ENCODE peak calls at places on chromosomes 16 and 17, in nine cellular contexts. One of them, this sample, is unnamed.

GRCh38 chr17:6108382-6108781 is 38.2 kb downstream of the WSCD1 start:
- DNase-seq in KG1: no peak
- DNase-seq in T-cell: no peak
- DNase-seq in RWPE1: no peak
- DNase-seq in activated CD4-positive, alpha-beta T cell treated with anti-CD3 and anti-CD28 coated beads for 4 hours: no peak
- DNase-seq in effector CD4-positive, alpha-beta T cell: no peak
- DNase-seq in B cell: no peak
- DNase-seq in psoas muscle: no peak
- DNase-seq in stimulated activated CD4-positive, alpha-beta T cell treated with anti-CD3 and anti-CD28 coated beads, Interleukin-4, amount 100 ng/mL, for 24 hours: no peak
- DNase-seq in this sample: no peak

GRCh38 chr16:17396762-17397498 is 73.8 kb downstream of the XYLT1 start:
- DNase-seq in KG1: no peak
- DNase-seq in T-cell: no peak
- DNase-seq in RWPE1: no peak
- DNase-seq in activated CD4-positive, alpha-beta T cell treated with anti-CD3 and anti-CD28 coated beads for 4 hours: peak
- DNase-seq in effector CD4-positive, alpha-beta T cell: peak
- DNase-seq in B cell: no peak
- DNase-seq in psoas muscle: no peak
- DNase-seq in stimulated activated CD4-positive, alpha-beta T cell treated with anti-CD3 and anti-CD28 coated beads, Interleukin-4, amount 100 ng/mL, for 24 hours: peak
- DNase-seq in this sample: peak

GRCh38 chr17:21005803-21006202 is 37.0 kb downstream of the USP22 start:
- DNase-seq in KG1: no peak
- DNase-seq in T-cell: no peak
- DNase-seq in RWPE1: no peak
- DNase-seq in activated CD4-positive, alpha-beta T cell treated with anti-CD3 and anti-CD28 coated beads for 4 hours: no peak
- DNase-seq in effector CD4-positive, alpha-beta T cell: no peak
- DNase-seq in B cell: no peak
- DNase-seq in psoas muscle: peak
- DNase-seq in stimulated activated CD4-positive, alpha-beta T cell treated with anti-CD3 and anti-CD28 coated beads, Interleukin-4, amount 100 ng/mL, for 24 hours: no peak
- DNase-seq in this sample: no peak

GRCh38 chr17:50556803-50557202 is 3.7 kb upstream of the CACNA1G start:
- DNase-seq in KG1: no peak
- DNase-seq in T-cell: no peak
- DNase-seq in RWPE1: no peak
- DNase-seq in activated CD4-positive, alpha-beta T cell treated with anti-CD3 and anti-CD28 coated beads for 4 hours: no peak
- DNase-seq in effector CD4-positive, alpha-beta T cell: no peak
- DNase-seq in B cell: no peak
- DNase-seq in psoas muscle: no peak
- DNase-seq in stimulated activated CD4-positive, alpha-beta T cell treated with anti-CD3 and anti-CD28 coated beads, Interleukin-4, amount 100 ng/mL, for 24 hours: no peak
- DNase-seq in this sample: no peak

GRCh38 chr17:38911081-38911730 is 14.2 kb upstream of the LASP1NB start:
- DNase-seq in KG1: no peak
- DNase-seq in T-cell: no peak
- DNase-seq in RWPE1: no peak
- DNase-seq in activated CD4-positive, alpha-beta T cell treated with anti-CD3 and anti-CD28 coated beads for 4 hours: no peak
- DNase-seq in effector CD4-positive, alpha-beta T cell: no peak
- DNase-seq in B cell: no peak
- DNase-seq in psoas muscle: peak
- DNase-seq in stimulated activated CD4-positive, alpha-beta T cell treated with anti-CD3 and anti-CD28 coated beads, Interleukin-4, amount 100 ng/mL, for 24 hours: no peak
- DNase-seq in this sample: no peak

GRCh38 chr17:65509032-65509431 is 52.4 kb downstream of the AXIN2 start:
- DNase-seq in KG1: no peak
- DNase-seq in T-cell: no peak
- DNase-seq in RWPE1: no peak
- DNase-seq in activated CD4-positive, alpha-beta T cell treated with anti-CD3 and anti-CD28 coated beads for 4 hours: no peak
- DNase-seq in effector CD4-positive, alpha-beta T cell: no peak
- DNase-seq in B cell: no peak
- DNase-seq in psoas muscle: no peak
- DNase-seq in stimulated activated CD4-positive, alpha-beta T cell treated with anti-CD3 and anti-CD28 coated beads, Interleukin-4, amount 100 ng/mL, for 24 hours: no peak
- DNase-seq in this sample: no peak

GRCh38 chr17:81419886-81420768 is 24.9 kb downstream of the BAHCC1 start:
- DNase-seq in KG1: no peak
- DNase-seq in T-cell: no peak
- DNase-seq in RWPE1: no peak
- DNase-seq in activated CD4-positive, alpha-beta T cell treated with anti-CD3 and anti-CD28 coated beads for 4 hours: no peak
- DNase-seq in effector CD4-positive, alpha-beta T cell: no peak
- DNase-seq in B cell: no peak
- DNase-seq in psoas muscle: no peak
- DNase-seq in stimulated activated CD4-positive, alpha-beta T cell treated with anti-CD3 and anti-CD28 coated beads, Interleukin-4, amount 100 ng/mL, for 24 hours: no peak
- DNase-seq in this sample: no peak

GRCh38 chr16:23423496-23424049 is 29.4 kb downstream of the COG7 start:
- DNase-seq in KG1: no peak
- DNase-seq in T-cell: no peak
- DNase-seq in RWPE1: peak
- DNase-seq in activated CD4-positive, alpha-beta T cell treated with anti-CD3 and anti-CD28 coated beads for 4 hours: no peak
- DNase-seq in effector CD4-positive, alpha-beta T cell: no peak
- DNase-seq in B cell: no peak
- DNase-seq in psoas muscle: peak
- DNase-seq in stimulated activated CD4-positive, alpha-beta T cell treated with anti-CD3 and anti-CD28 coated beads, Interleukin-4, amount 100 ng/mL, for 24 hours: no peak
- DNase-seq in this sample: no peak

GRCh38 chr17:7717756-7718350 is 309 bp downstream of the DNAH2 start:
- DNase-seq in KG1: no peak
- DNase-seq in T-cell: no peak
- DNase-seq in RWPE1: no peak
- DNase-seq in activated CD4-positive, alpha-beta T cell treated with anti-CD3 and anti-CD28 coated beads for 4 hours: peak
- DNase-seq in effector CD4-positive, alpha-beta T cell: no peak
- DNase-seq in B cell: no peak
- DNase-seq in psoas muscle: no peak
- DNase-seq in stimulated activated CD4-positive, alpha-beta T cell treated with anti-CD3 and anti-CD28 coated beads, Interleukin-4, amount 100 ng/mL, for 24 hours: no peak
- DNase-seq in this sample: no peak

GRCh38 chr17:50642722-50643656 is 8.3 kb downstream of the ABCC3 start:
- DNase-seq in KG1: no peak
- DNase-seq in T-cell: no peak
- DNase-seq in RWPE1: no peak
- DNase-seq in activated CD4-positive, alpha-beta T cell treated with anti-CD3 and anti-CD28 coated beads for 4 hours: no peak
- DNase-seq in effector CD4-positive, alpha-beta T cell: no peak
- DNase-seq in B cell: no peak
- DNase-seq in psoas muscle: no peak
- DNase-seq in stimulated activated CD4-positive, alpha-beta T cell treated with anti-CD3 and anti-CD28 coated beads, Interleukin-4, amount 100 ng/mL, for 24 hours: no peak
- DNase-seq in this sample: no peak

GRCh38 chr17:71726320-71726719 is 394.5 kb upstream of the SOX9 start:
- DNase-seq in KG1: no peak
- DNase-seq in T-cell: no peak
- DNase-seq in RWPE1: peak
- DNase-seq in activated CD4-positive, alpha-beta T cell treated with anti-CD3 and anti-CD28 coated beads for 4 hours: no peak
- DNase-seq in effector CD4-positive, alpha-beta T cell: no peak
- DNase-seq in B cell: no peak
- DNase-seq in psoas muscle: no peak
- DNase-seq in stimulated activated CD4-positive, alpha-beta T cell treated with anti-CD3 and anti-CD28 coated beads, Interleukin-4, amount 100 ng/mL, for 24 hours: no peak
- DNase-seq in this sample: no peak

GRCh38 chr16:84955427-84955826 is 55.9 kb downstream of the ZDHHC7 start:
- DNase-seq in KG1: no peak
- DNase-seq in T-cell: no peak
- DNase-seq in RWPE1: no peak
- DNase-seq in activated CD4-positive, alpha-beta T cell treated with anti-CD3 and anti-CD28 coated beads for 4 hours: no peak
- DNase-seq in effector CD4-positive, alpha-beta T cell: no peak
- DNase-seq in B cell: no peak
- DNase-seq in psoas muscle: no peak
- DNase-seq in stimulated activated CD4-positive, alpha-beta T cell treated with anti-CD3 and anti-CD28 coated beads, Interleukin-4, amount 100 ng/mL, for 24 hours: no peak
- DNase-seq in this sample: no peak

GRCh38 chr17:3641717-3642486 is 5.3 kb downstream of the CTNS start:
- DNase-seq in KG1: no peak
- DNase-seq in T-cell: no peak
- DNase-seq in RWPE1: no peak
- DNase-seq in activated CD4-positive, alpha-beta T cell treated with anti-CD3 and anti-CD28 coated beads for 4 hours: no peak
- DNase-seq in effector CD4-positive, alpha-beta T cell: no peak
- DNase-seq in B cell: no peak
- DNase-seq in psoas muscle: no peak
- DNase-seq in stimulated activated CD4-positive, alpha-beta T cell treated with anti-CD3 and anti-CD28 coated beads, Interleukin-4, amount 100 ng/mL, for 24 hours: no peak
- DNase-seq in this sample: no peak

GRCh38 chr17:37117743-37118142 is 169.0 kb downstream of the AATF start:
- DNase-seq in KG1: no peak
- DNase-seq in T-cell: no peak
- DNase-seq in RWPE1: no peak
- DNase-seq in activated CD4-positive, alpha-beta T cell treated with anti-CD3 and anti-CD28 coated beads for 4 hours: no peak
- DNase-seq in effector CD4-positive, alpha-beta T cell: no peak
- DNase-seq in B cell: no peak
- DNase-seq in psoas muscle: no peak
- DNase-seq in stimulated activated CD4-positive, alpha-beta T cell treated with anti-CD3 and anti-CD28 coated beads, Interleukin-4, amount 100 ng/mL, for 24 hours: no peak
- DNase-seq in this sample: no peak

GRCh38 chr17:59332890-59333377 is 1.5 kb downstream of the YPEL2 start:
- DNase-seq in KG1: no peak
- DNase-seq in T-cell: no peak
- DNase-seq in RWPE1: no peak
- DNase-seq in activated CD4-positive, alpha-beta T cell treated with anti-CD3 and anti-CD28 coated beads for 4 hours: no peak
- DNase-seq in effector CD4-positive, alpha-beta T cell: no peak
- DNase-seq in B cell: no peak
- DNase-seq in psoas muscle: peak
- DNase-seq in stimulated activated CD4-positive, alpha-beta T cell treated with anti-CD3 and anti-CD28 coated beads, Interleukin-4, amount 100 ng/mL, for 24 hours: no peak
- DNase-seq in this sample: no peak

GRCh38 chr17:1629647-1630310 is 1.1 kb upstream of the SLC43A2 start:
- DNase-seq in KG1: no peak
- DNase-seq in T-cell: peak
- DNase-seq in RWPE1: no peak
- DNase-seq in activated CD4-positive, alpha-beta T cell treated with anti-CD3 and anti-CD28 coated beads for 4 hours: peak
- DNase-seq in effector CD4-positive, alpha-beta T cell: peak
- DNase-seq in B cell: peak
- DNase-seq in psoas muscle: peak
- DNase-seq in stimulated activated CD4-positive, alpha-beta T cell treated with anti-CD3 and anti-CD28 coated beads, Interleukin-4, amount 100 ng/mL, for 24 hours: peak
- DNase-seq in this sample: peak

GRCh38 chr16:31420037-31420436 is 8.1 kb downstream of the COX6A2 start:
- DNase-seq in KG1: no peak
- DNase-seq in T-cell: no peak
- DNase-seq in RWPE1: no peak
- DNase-seq in activated CD4-positive, alpha-beta T cell treated with anti-CD3 and anti-CD28 coated beads for 4 hours: no peak
- DNase-seq in effector CD4-positive, alpha-beta T cell: no peak
- DNase-seq in B cell: no peak
- DNase-seq in psoas muscle: no peak
- DNase-seq in stimulated activated CD4-positive, alpha-beta T cell treated with anti-CD3 and anti-CD28 coated beads, Interleukin-4, amount 100 ng/mL, for 24 hours: no peak
- DNase-seq in this sample: no peak

GRCh38 chr16:73068546-73069401 is 20.8 kb upstream of the ZFHX3 start:
- DNase-seq in KG1: no peak
- DNase-seq in T-cell: no peak
- DNase-seq in RWPE1: no peak
- DNase-seq in activated CD4-positive, alpha-beta T cell treated with anti-CD3 and anti-CD28 coated beads for 4 hours: no peak
- DNase-seq in effector CD4-positive, alpha-beta T cell: no peak
- DNase-seq in B cell: no peak
- DNase-seq in psoas muscle: peak
- DNase-seq in stimulated activated CD4-positive, alpha-beta T cell treated with anti-CD3 and anti-CD28 coated beads, Interleukin-4, amount 100 ng/mL, for 24 hours: no peak
- DNase-seq in this sample: no peak

GRCh38 chr16:52435573-52435972 is 111.4 kb downstream of the TOX3 start:
- DNase-seq in KG1: no peak
- DNase-seq in T-cell: no peak
- DNase-seq in RWPE1: no peak
- DNase-seq in activated CD4-positive, alpha-beta T cell treated with anti-CD3 and anti-CD28 coated beads for 4 hours: no peak
- DNase-seq in effector CD4-positive, alpha-beta T cell: no peak
- DNase-seq in B cell: no peak
- DNase-seq in psoas muscle: no peak
- DNase-seq in stimulated activated CD4-positive, alpha-beta T cell treated with anti-CD3 and anti-CD28 coated beads, Interleukin-4, amount 100 ng/mL, for 24 hours: no peak
- DNase-seq in this sample: no peak

GRCh38 chr16:58738672-58739296 is 4.7 kb upstream of the GOT2 start:
- DNase-seq in KG1: no peak
- DNase-seq in T-cell: no peak
- DNase-seq in RWPE1: no peak
- DNase-seq in activated CD4-positive, alpha-beta T cell treated with anti-CD3 and anti-CD28 coated beads for 4 hours: no peak
- DNase-seq in effector CD4-positive, alpha-beta T cell: no peak
- DNase-seq in B cell: no peak
- DNase-seq in psoas muscle: no peak
- DNase-seq in stimulated activated CD4-positive, alpha-beta T cell treated with anti-CD3 and anti-CD28 coated beads, Interleukin-4, amount 100 ng/mL, for 24 hours: no peak
- DNase-seq in this sample: no peak

GRCh38 chr17:50469005-50469605 is 425 bp upstream of the CHAD start:
- DNase-seq in KG1: no peak
- DNase-seq in T-cell: no peak
- DNase-seq in RWPE1: no peak
- DNase-seq in activated CD4-positive, alpha-beta T cell treated with anti-CD3 and anti-CD28 coated beads for 4 hours: no peak
- DNase-seq in effector CD4-positive, alpha-beta T cell: no peak
- DNase-seq in B cell: peak
- DNase-seq in psoas muscle: no peak
- DNase-seq in stimulated activated CD4-positive, alpha-beta T cell treated with anti-CD3 and anti-CD28 coated beads, Interleukin-4, amount 100 ng/mL, for 24 hours: no peak
- DNase-seq in this sample: no peak

GRCh38 chr17:7174603-7175362 is 4.4 kb downstream of the ASGR1 start:
- DNase-seq in KG1: no peak
- DNase-seq in T-cell: no peak
- DNase-seq in RWPE1: no peak
- DNase-seq in activated CD4-positive, alpha-beta T cell treated with anti-CD3 and anti-CD28 coated beads for 4 hours: no peak
- DNase-seq in effector CD4-positive, alpha-beta T cell: no peak
- DNase-seq in B cell: no peak
- DNase-seq in psoas muscle: no peak
- DNase-seq in stimulated activated CD4-positive, alpha-beta T cell treated with anti-CD3 and anti-CD28 coated beads, Interleukin-4, amount 100 ng/mL, for 24 hours: no peak
- DNase-seq in this sample: no peak

GRCh38 chr16:79770244-79771064 is 169.9 kb upstream of the MAF start:
- DNase-seq in KG1: peak
- DNase-seq in T-cell: peak
- DNase-seq in RWPE1: peak
- DNase-seq in activated CD4-positive, alpha-beta T cell treated with anti-CD3 and anti-CD28 coated beads for 4 hours: peak
- DNase-seq in effector CD4-positive, alpha-beta T cell: peak
- DNase-seq in B cell: peak
- DNase-seq in psoas muscle: peak
- DNase-seq in stimulated activated CD4-positive, alpha-beta T cell treated with anti-CD3 and anti-CD28 coated beads, Interleukin-4, amount 100 ng/mL, for 24 hours: peak
- DNase-seq in this sample: peak

GRCh38 chr17:73613947-73614655 is 30.1 kb downstream of the SDK2 start:
- DNase-seq in KG1: no peak
- DNase-seq in T-cell: no peak
- DNase-seq in RWPE1: no peak
- DNase-seq in activated CD4-positive, alpha-beta T cell treated with anti-CD3 and anti-CD28 coated beads for 4 hours: no peak
- DNase-seq in effector CD4-positive, alpha-beta T cell: no peak
- DNase-seq in B cell: no peak
- DNase-seq in psoas muscle: no peak
- DNase-seq in stimulated activated CD4-positive, alpha-beta T cell treated with anti-CD3 and anti-CD28 coated beads, Interleukin-4, amount 100 ng/mL, for 24 hours: no peak
- DNase-seq in this sample: no peak

GRCh38 chr16:23398987-23399805 is 53.8 kb downstream of the COG7 start:
- DNase-seq in KG1: no peak
- DNase-seq in T-cell: no peak
- DNase-seq in RWPE1: no peak
- DNase-seq in activated CD4-positive, alpha-beta T cell treated with anti-CD3 and anti-CD28 coated beads for 4 hours: no peak
- DNase-seq in effector CD4-positive, alpha-beta T cell: no peak
- DNase-seq in B cell: no peak
- DNase-seq in psoas muscle: peak
- DNase-seq in stimulated activated CD4-positive, alpha-beta T cell treated with anti-CD3 and anti-CD28 coated beads, Interleukin-4, amount 100 ng/mL, for 24 hours: no peak
- DNase-seq in this sample: no peak

GRCh38 chr17:2050246-2050866 is 4.5 kb upstream of the HIC1 start:
- DNase-seq in KG1: no peak
- DNase-seq in T-cell: peak
- DNase-seq in RWPE1: peak
- DNase-seq in activated CD4-positive, alpha-beta T cell treated with anti-CD3 and anti-CD28 coated beads for 4 hours: peak
- DNase-seq in effector CD4-positive, alpha-beta T cell: peak
- DNase-seq in B cell: peak
- DNase-seq in psoas muscle: peak
- DNase-seq in stimulated activated CD4-positive, alpha-beta T cell treated with anti-CD3 and anti-CD28 coated beads, Interleukin-4, amount 100 ng/mL, for 24 hours: peak
- DNase-seq in this sample: peak

GRCh38 chr17:66582373-66583111 is 252.4 kb upstream of the CACNG5 start:
- DNase-seq in KG1: no peak
- DNase-seq in T-cell: no peak
- DNase-seq in RWPE1: no peak
- DNase-seq in activated CD4-positive, alpha-beta T cell treated with anti-CD3 and anti-CD28 coated beads for 4 hours: no peak
- DNase-seq in effector CD4-positive, alpha-beta T cell: no peak
- DNase-seq in B cell: no peak
- DNase-seq in psoas muscle: no peak
- DNase-seq in stimulated activated CD4-positive, alpha-beta T cell treated with anti-CD3 and anti-CD28 coated beads, Interleukin-4, amount 100 ng/mL, for 24 hours: no peak
- DNase-seq in this sample: no peak

GRCh38 chr17:56599093-56599492 is 5.6 kb downstream of the NOG start:
- DNase-seq in KG1: no peak
- DNase-seq in T-cell: peak
- DNase-seq in RWPE1: no peak
- DNase-seq in activated CD4-positive, alpha-beta T cell treated with anti-CD3 and anti-CD28 coated beads for 4 hours: no peak
- DNase-seq in effector CD4-positive, alpha-beta T cell: no peak
- DNase-seq in B cell: no peak
- DNase-seq in psoas muscle: no peak
- DNase-seq in stimulated activated CD4-positive, alpha-beta T cell treated with anti-CD3 and anti-CD28 coated beads, Interleukin-4, amount 100 ng/mL, for 24 hours: no peak
- DNase-seq in this sample: no peak

GRCh38 chr17:7196651-7197050 is 17.5 kb upstream of the ASGR1 start:
- DNase-seq in KG1: no peak
- DNase-seq in T-cell: no peak
- DNase-seq in RWPE1: no peak
- DNase-seq in activated CD4-positive, alpha-beta T cell treated with anti-CD3 and anti-CD28 coated beads for 4 hours: no peak
- DNase-seq in effector CD4-positive, alpha-beta T cell: no peak
- DNase-seq in B cell: no peak
- DNase-seq in psoas muscle: no peak
- DNase-seq in stimulated activated CD4-positive, alpha-beta T cell treated with anti-CD3 and anti-CD28 coated beads, Interleukin-4, amount 100 ng/mL, for 24 hours: no peak
- DNase-seq in this sample: no peak

GRCh38 chr16:83344014-83344413 is 463.8 kb upstream of the HSBP1 start:
- DNase-seq in KG1: no peak
- DNase-seq in T-cell: no peak
- DNase-seq in RWPE1: no peak
- DNase-seq in activated CD4-positive, alpha-beta T cell treated with anti-CD3 and anti-CD28 coated beads for 4 hours: no peak
- DNase-seq in effector CD4-positive, alpha-beta T cell: no peak
- DNase-seq in B cell: no peak
- DNase-seq in psoas muscle: no peak
- DNase-seq in stimulated activated CD4-positive, alpha-beta T cell treated with anti-CD3 and anti-CD28 coated beads, Interleukin-4, amount 100 ng/mL, for 24 hours: no peak
- DNase-seq in this sample: no peak

GRCh38 chr16:64167851-64168770 is 953.8 kb downstream of the CDH11 start:
- DNase-seq in KG1: no peak
- DNase-seq in T-cell: no peak
- DNase-seq in RWPE1: no peak
- DNase-seq in activated CD4-positive, alpha-beta T cell treated with anti-CD3 and anti-CD28 coated beads for 4 hours: no peak
- DNase-seq in effector CD4-positive, alpha-beta T cell: no peak
- DNase-seq in B cell: no peak
- DNase-seq in psoas muscle: no peak
- DNase-seq in stimulated activated CD4-positive, alpha-beta T cell treated with anti-CD3 and anti-CD28 coated beads, Interleukin-4, amount 100 ng/mL, for 24 hours: no peak
- DNase-seq in this sample: no peak